ENCODE peak calls at places on chromosomes 5 and 9, in eight cellular contexts. Y is cardiac fibroblast, M is GM12878, H is HFF-Myc, B is RWPE1, L is mucosa of descending colon, X is A549, T is nephron progenitor cell. Q is an unnamed sample.
A peak's percentile ranks its signal among the peaks of the same experiment; 100 is the strongest.

GRCh38 chr5:112491257-112491656 is 72.2 kb upstream of the EPB41L4A start:
- DNase-seq in Y (no peak), M (no peak), H (no peak), B (peak; percentile 23), L (no peak), X (peak; percentile 19), T (no peak), Q (peak; percentile 12)

GRCh38 chr9:128628471-128629048 is 28.1 kb downstream of the DYNC2I2 start:
- DNase-seq in Y (peak; percentile 42), M (no peak), H (no peak), B (peak; percentile 46), L (no peak), X (no peak), T (no peak), Q (no peak)

GRCh38 chr5:143397302-143398052 is 6.0 kb downstream of the NR3C1 start:
- DNase-seq in Y (no peak), M (no peak), H (no peak), B (no peak), L (no peak), X (no peak), T (no peak), Q (no peak)

GRCh38 chr5:82050955-82051354 is 79.1 kb downstream of the ATG10 start:
- DNase-seq in Y (no peak), M (no peak), H (no peak), B (no peak), L (no peak), X (no peak), T (no peak), Q (no peak)

GRCh38 chr9:38256461-38256860 is 136.0 kb upstream of the ALDH1B1 start:
- DNase-seq in Y (no peak), M (no peak), H (no peak), B (no peak), L (no peak), X (no peak), T (no peak), Q (no peak)

GRCh38 chr5:98564836-98565235 is 208.6 kb upstream of the RGMB start:
- DNase-seq in Y (no peak), M (no peak), H (no peak), B (no peak), L (no peak), X (no peak), T (no peak), Q (no peak)

GRCh38 chr5:117131048-117131679 is 556.5 kb upstream of the SEMA6A start:
- DNase-seq in Y (no peak), M (peak; percentile 61), H (no peak), B (no peak), L (no peak), X (no peak), T (no peak), Q (no peak)

GRCh38 chr5:1656271-1656975 is 132.7 kb upstream of the LPCAT1 start:
- DNase-seq in Y (no peak), M (no peak), H (no peak), B (no peak), L (no peak), X (no peak), T (no peak), Q (no peak)

GRCh38 chr5:111129938-111130337 is 37.8 kb downstream of the WDR36 start:
- DNase-seq in Y (peak; percentile 59), M (no peak), H (no peak), B (peak; percentile 14), L (no peak), X (no peak), T (no peak), Q (no peak)

GRCh38 chr5:10634056-10634455 is 70.2 kb downstream of the ANKRD33B start:
- DNase-seq in Y (no peak), M (no peak), H (no peak), B (no peak), L (no peak), X (no peak), T (no peak), Q (no peak)

GRCh38 chr9:10571699-10572098 is 41.1 kb downstream of the PTPRD start:
- DNase-seq in Y (no peak), M (no peak), H (no peak), B (no peak), L (no peak), X (no peak), T (peak; percentile 1), Q (no peak)

GRCh38 chr9:75438716-75439115 is 350.4 kb downstream of the OSTF1 start:
- DNase-seq in Y (no peak), M (peak; percentile 3), H (no peak), B (no peak), L (no peak), X (no peak), T (no peak), Q (no peak)

GRCh38 chr5:68329554-68329953 is 114.0 kb downstream of the PIK3R1 start:
- DNase-seq in Y (peak; percentile 68), M (no peak), H (no peak), B (no peak), L (no peak), X (no peak), T (no peak), Q (no peak)

GRCh38 chr9:95645992-95646391 is 129.2 kb upstream of the PTCH1 start:
- DNase-seq in Y (peak; percentile 13), M (no peak), H (no peak), B (peak; percentile 41), L (no peak), X (no peak), T (no peak), Q (no peak)

GRCh38 chr5:90940227-90940995 is 381.8 kb downstream of the ADGRV1 start:
- DNase-seq in Y (peak; percentile 36), M (peak; percentile 73), H (peak; percentile 25), B (peak; percentile 24), L (peak; percentile 44), X (no peak), T (peak; percentile 38), Q (peak; percentile 11)

GRCh38 chr5:149128023-149128875 is 13.0 kb upstream of the ABLIM3 start:
- DNase-seq in Y (peak; percentile 64), M (no peak), H (no peak), B (peak; percentile 67), L (no peak), X (peak; percentile 76), T (peak; percentile 48), Q (peak; percentile 59)

GRCh38 chr5:78157001-78157400 is 137.5 kb downstream of the AP3B1 start:
- DNase-seq in Y (no peak), M (no peak), H (no peak), B (no peak), L (no peak), X (no peak), T (no peak), Q (no peak)

GRCh38 chr9:14212116-14212515 is 101.8 kb downstream of the NFIB start:
- DNase-seq in Y (no peak), M (no peak), H (no peak), B (peak; percentile 13), L (no peak), X (no peak), T (no peak), Q (no peak)

GRCh38 chr9:127139775-127140174 is 17.3 kb upstream of the ANGPTL2 start:
- DNase-seq in Y (no peak), M (no peak), H (no peak), B (no peak), L (no peak), X (no peak), T (no peak), Q (no peak)

GRCh38 chr5:67773439-67773988 is 442.0 kb upstream of the PIK3R1 start:
- DNase-seq in Y (peak; percentile 81), M (no peak), H (no peak), B (peak; percentile 24), L (no peak), X (no peak), T (no peak), Q (no peak)

GRCh38 chr9:447230-448025 is 232.8 kb downstream of the DOCK8 start:
- DNase-seq in Y (peak; percentile 18), M (no peak), H (peak; percentile 10), B (peak; percentile 82), L (no peak), X (peak; percentile 55), T (no peak), Q (no peak)

GRCh38 chr9:128552744-128553221 is 396 bp downstream of the SPTAN1 start:
- DNase-seq in Y (peak; percentile 47), M (no peak), H (no peak), B (peak; percentile 66), L (peak; percentile 82), X (no peak), T (peak; percentile 85), Q (no peak)

GRCh38 chr9:93427655-93428379 is 23.7 kb upstream of the FAM120A start:
- DNase-seq in Y (no peak), M (no peak), H (no peak), B (no peak), L (peak; percentile 56), X (no peak), T (peak; percentile 35), Q (peak; percentile 42)
- TF ChIP-seq CTCF in Y (no peak), M (peak; percentile 28), H (peak; percentile 30), B (no peak), L (no peak), X (peak; percentile 8), T (peak; percentile 31), Q (no peak)

DNA sequence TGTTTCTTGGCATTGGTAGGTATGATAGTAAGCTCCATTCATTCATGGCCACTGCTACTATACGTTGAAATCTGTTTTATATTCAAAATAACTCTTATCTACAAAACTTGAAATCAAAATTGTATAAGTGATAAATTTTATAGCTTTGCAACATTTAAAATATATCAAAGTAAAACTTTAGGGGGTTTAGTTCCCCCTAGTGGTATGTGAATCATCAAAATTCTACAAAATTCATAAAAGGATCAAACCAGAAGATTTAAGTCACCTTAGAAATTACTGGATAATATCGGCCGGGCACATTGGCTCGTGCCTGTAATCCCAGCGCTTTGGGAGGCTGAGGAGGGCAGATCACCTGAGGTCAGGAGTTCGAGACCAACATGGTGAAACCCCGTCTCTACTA is 243.0 kb upstream of the CDH18 start:
- DNase-seq in Y (peak; percentile 3), M (no peak), H (no peak), B (no peak), L (no peak), X (no peak), T (no peak), Q (no peak)
- TF ChIP-seq CTCF in Y (no peak), M (no peak), H (no peak), B (no peak), L (no peak), X (no peak), T (no peak), Q (peak; percentile 52)

GRCh38 chr9:26954050-26954508 is 2.1 kb upstream of the IFT74 start:
- DNase-seq in Y (no peak), M (no peak), H (no peak), B (no peak), L (no peak), X (no peak), T (no peak), Q (no peak)
- TF ChIP-seq CTCF in Y (no peak), M (peak; percentile 15), H (no peak), B (no peak), L (no peak), X (no peak), T (no peak), Q (no peak)

DNA sequence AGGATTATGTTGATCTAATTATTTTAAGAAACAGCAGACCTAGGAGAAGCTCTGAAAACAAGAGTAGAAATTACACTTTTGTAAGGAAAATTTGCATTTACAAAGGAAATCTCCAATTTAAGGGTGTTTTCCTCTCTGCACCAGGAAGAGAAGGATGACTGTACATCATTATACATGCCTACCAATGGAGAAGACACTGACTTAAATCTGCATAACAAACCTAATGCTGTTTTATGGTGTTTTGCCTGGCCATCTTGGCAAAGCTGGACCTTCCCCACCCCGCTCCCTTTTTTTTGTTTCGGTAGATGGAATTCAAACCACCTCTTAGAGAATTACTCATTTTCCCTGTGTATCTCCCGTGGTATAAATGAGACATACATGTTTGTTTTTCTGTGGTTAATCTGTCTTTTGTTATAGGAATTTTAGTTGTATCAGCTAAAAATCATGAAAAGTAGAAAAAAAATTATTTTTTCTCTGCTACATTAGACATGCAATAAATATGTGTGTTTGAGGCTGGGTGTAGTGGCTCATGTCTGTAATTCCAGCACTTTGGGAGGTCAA is 28.9 kb downstream of the IL12B start:
- DNase-seq in Y (no peak), M (no peak), H (no peak), B (no peak), L (no peak), X (no peak), T (no peak), Q (no peak)
- TF ChIP-seq CTCF in Y (no peak), M (no peak), H (no peak), B (no peak), L (no peak), X (no peak), T (no peak), Q (no peak)